ENCODE peak calls at places on chromosome 9, in ten cellular contexts. M is stimulated activated CD4-positive, alpha-beta T cell treated with anti-CD3 and anti-CD28 coated beads, Interleukin-4, amount 100 ng/mL, for 4 hours; L is CD8-positive, alpha-beta memory T cell; E is D341Med; R is fibroblast of the conjunctiva; I is skeletal muscle cell; T is hippocampal formation; O is NCI-H2029; Y is head of caudate nucleus; K is renal cortical epithelial cell. W is an unnamed sample.

GRCh38 chr9:69916950-69917349 is 96.3 kb downstream of the CFAP95 start:
- DNase-seq in I (no peak), O (no peak), T (peak), L (no peak), M (no peak), R (no peak), K (no peak), Y (no peak), E (no peak), W (no peak)

GRCh38 chr9:976805-977360 is 428 bp downstream of the DMRT3 start:
- DNase-seq in R (no peak), E (peak), M (no peak), T (no peak), O (peak), I (no peak), L (no peak), K (no peak), Y (no peak), W (no peak)

GRCh38 chr9:99046542-99047071 is 58.3 kb upstream of the TGFBR1 start:
- DNase-seq in I (no peak), K (no peak), L (no peak), R (no peak), O (no peak), T (no peak), E (no peak), Y (no peak), M (no peak), W (no peak)

GRCh38 chr9:90774682-90775081 is 26.9 kb upstream of the SYK start:
- DNase-seq in M (no peak), Y (no peak), L (no peak), I (no peak), K (peak), T (no peak), R (no peak), E (no peak), O (no peak), W (no peak)

GRCh38 chr9:22158275-22158674 is 149.2 kb upstream of the CDKN2B start:
- DNase-seq in R (no peak), L (no peak), Y (no peak), O (no peak), M (no peak), T (no peak), K (peak), E (no peak), I (no peak), W (no peak)

GRCh38 chr9:21559402-21560280 is 77.5 kb upstream of the IFNE start:
- DNase-seq in K (peak), Y (no peak), O (no peak), L (peak), E (peak), T (no peak), I (no peak), M (peak), R (no peak), W (peak)

GRCh38 chr9:8365029-8365428 is 565.5 kb upstream of the DMAC1 start:
- DNase-seq in T (no peak), I (peak), O (no peak), R (peak), E (no peak), L (no peak), K (peak), M (no peak), Y (no peak), W (no peak)

GRCh38 chr9:131668439-131669233 is 71.2 kb downstream of the RAPGEF1 start:
- DNase-seq in M (peak), T (no peak), I (no peak), O (peak), E (peak), K (peak), L (peak), R (no peak), Y (no peak), W (peak)

GRCh38 chr9:91814214-91814613 is 135.8 kb downstream of the ROR2 start:
- DNase-seq in Y (no peak), T (no peak), M (no peak), E (no peak), I (no peak), O (no peak), R (no peak), L (no peak), K (no peak), W (no peak)